ENCODE peak calls at places on chromosomes 1 and 21, in four cellular contexts. B is PC-3, Y is RWPE2, Q is upper lobe of right lung. W is an unnamed sample.
A peak's percentile ranks its signal among the peaks of the same experiment; 100 is the strongest.

GRCh38 chr21:39117571-39117970 is 65.7 kb downstream of the PSMG1 start:
- DNase-seq in B (no peak), Y (no peak), Q (no peak), W (no peak)

GRCh38 chr1:106675558-106675957 is 380.9 kb upstream of the PRMT6 start:
- DNase-seq in B (peak; percentile 21), Y (no peak), Q (no peak), W (no peak)

GRCh38 chr1:86429830-86430229 is 5.9 kb downstream of the CLCA2 start:
- DNase-seq in B (peak; percentile 94), Y (no peak), Q (no peak), W (no peak)

GRCh38 chr21:38379171-38379570 is 119.1 kb downstream of the ERG start:
- DNase-seq in B (no peak), Y (no peak), Q (no peak), W (no peak)

GRCh38 chr1:239387304-239388231 is 1.2 kb downstream of the CHRM3 start:
- DNase-seq in B (peak; percentile 33), Y (no peak), Q (no peak), W (peak; percentile 52)

GRCh38 chr1:168697376-168697775 is 31.6 kb downstream of the DPT start:
- DNase-seq in B (no peak), Y (no peak), Q (no peak), W (no peak)

GRCh38 chr1:64183985-64184440 is 19.4 kb upstream of the UBE2U start:
- DNase-seq in B (peak; percentile 98), Y (no peak), Q (no peak), W (no peak)

GRCh38 chr1:40421694-40422384 is 28.4 kb upstream of the ZFP69B start:
- DNase-seq in B (peak; percentile 55), Y (no peak), Q (no peak), W (no peak)

GRCh38 chr1:242735323-242735722 is 210.8 kb upstream of the PLD5 start:
- DNase-seq in B (no peak), Y (no peak), Q (no peak), W (no peak)

GRCh38 chr1:111822138-111822537 is 66.4 kb downstream of the DDX20 start:
- DNase-seq in B (no peak), Y (no peak), Q (no peak), W (no peak)

GRCh38 chr1:166490437-166490784 is 323.6 kb upstream of the FAM78B start:
- DNase-seq in B (no peak), Y (no peak), Q (no peak), W (no peak)

GRCh38 chr21:21200103-21200938 is 202.1 kb downstream of the NCAM2 start:
- DNase-seq in B (peak; percentile 85), Y (peak; percentile 61), Q (no peak), W (peak; percentile 29)

GRCh38 chr1:17966341-17966740 is 141.3 kb upstream of the IGSF21 start:
- DNase-seq in B (no peak), Y (no peak), Q (no peak), W (no peak)

GRCh38 chr1:25217598-25218232 is 14.6 kb downstream of the SYF2 start:
- DNase-seq in B (no peak), Y (no peak), Q (no peak), W (no peak)

GRCh38 chr1:201737350-201738060 is 91.5 kb upstream of the IPO9 start:
- DNase-seq in B (no peak), Y (no peak), Q (no peak), W (no peak)

GRCh38 chr1:201268604-201269151 is 14.6 kb upstream of the PKP1 start:
- DNase-seq in B (peak; percentile 89), Y (peak; percentile 45), Q (no peak), W (no peak)

GRCh38 chr1:64378826-64379225 is 91.1 kb upstream of the CACHD1 start:
- DNase-seq in B (no peak), Y (no peak), Q (no peak), W (no peak)

GRCh38 chr1:1091344-1092148 is 17.4 kb upstream of the RNF223 start:
- DNase-seq in B (no peak), Y (no peak), Q (peak; percentile 61), W (no peak)

GRCh38 chr1:9869831-9870251 is 40.2 kb downstream of the CTNNBIP1 start:
- DNase-seq in B (no peak), Y (no peak), Q (no peak), W (no peak)

DNA sequence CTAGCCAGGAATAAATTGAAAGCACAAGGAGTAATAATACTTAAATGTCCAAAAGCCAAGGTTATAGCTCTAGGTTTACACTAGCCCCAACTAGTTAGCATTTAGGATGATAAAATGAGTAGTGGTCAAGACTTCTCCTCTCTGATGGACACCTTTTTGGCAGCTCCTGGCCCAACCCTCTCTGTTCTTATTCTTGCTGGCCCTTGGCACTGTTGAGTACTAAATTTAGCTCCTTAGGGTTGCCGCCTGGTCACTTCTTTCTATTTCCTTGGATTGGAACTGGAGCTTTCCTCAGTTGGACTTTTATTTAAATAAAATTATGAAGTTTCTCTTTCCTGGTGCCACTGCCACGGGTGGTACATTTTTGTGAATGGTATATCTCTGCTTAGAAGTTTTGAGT is 28.3 kb downstream of the ARID1A start:
- DNase-seq in B (no peak), Y (no peak), Q (no peak), W (no peak)
- H3K4me3 ChIP-seq in B (no peak overlapping the region), Y (no peak overlapping the region), Q (no peak overlapping the region), W (no peak overlapping the region)

DNA sequence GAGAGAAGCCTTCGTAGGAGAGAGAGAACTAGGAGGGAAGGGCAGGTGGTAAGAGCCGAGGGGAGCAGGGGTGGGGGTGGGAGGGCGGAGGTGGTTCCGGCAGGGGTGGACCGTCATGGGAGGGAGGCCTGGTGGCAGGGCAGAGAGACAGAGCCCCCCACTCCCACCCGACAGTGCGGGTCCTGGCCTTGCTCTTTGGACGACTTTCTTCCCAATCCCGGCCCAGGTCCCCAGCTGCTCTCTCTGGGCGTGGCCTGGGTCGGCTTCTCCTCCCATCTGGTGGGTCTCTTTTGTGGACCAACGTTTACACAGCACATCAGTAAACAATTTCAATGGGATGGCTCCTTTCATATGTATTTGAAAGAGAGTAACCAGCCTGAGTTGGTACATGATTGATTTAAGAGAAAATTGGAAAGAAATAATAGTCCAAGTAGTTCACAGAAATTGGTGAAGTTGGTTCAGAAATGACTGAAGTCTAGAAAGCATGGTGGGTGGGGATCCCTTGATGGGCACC is 56.9 kb downstream of the LDLRAD2 start:
- DNase-seq in B (no peak), Y (no peak), Q (no peak), W (no peak)
- H3K4me1 ChIP-seq in B (peaks cover 31% of the 10 kb centered on the region), Y (peaks cover 26% of the 10 kb centered on the region), Q (no peaks in the 10 kb centered on the region), W (peaks cover 2% of the 10 kb centered on the region)

DNA sequence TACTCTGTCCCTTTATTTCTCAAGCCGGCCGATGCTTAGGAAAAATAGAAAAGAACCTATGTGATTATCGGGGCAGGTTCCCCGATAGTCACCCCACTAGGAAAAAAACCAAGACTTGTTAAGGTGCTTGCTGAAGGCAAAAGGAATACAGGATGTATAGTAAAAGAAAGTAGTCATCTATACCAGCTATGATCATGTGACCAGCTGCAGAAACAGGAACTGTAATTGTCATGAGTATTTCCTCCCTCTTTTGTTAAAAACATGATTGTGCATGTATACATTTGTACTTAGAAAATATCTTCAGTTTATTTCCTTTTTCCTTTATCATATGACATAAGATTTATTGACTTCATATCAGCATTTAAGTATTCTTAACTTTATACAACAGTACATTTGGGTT is 30.5 kb downstream of the PIGK start:
- DNase-seq in B (no peak), Y (no peak), Q (no peak), W (no peak)
- H3K4me3 ChIP-seq in B (no peak overlapping the region), Y (no peak overlapping the region), Q (no peak overlapping the region), W (no peak overlapping the region)

DNA sequence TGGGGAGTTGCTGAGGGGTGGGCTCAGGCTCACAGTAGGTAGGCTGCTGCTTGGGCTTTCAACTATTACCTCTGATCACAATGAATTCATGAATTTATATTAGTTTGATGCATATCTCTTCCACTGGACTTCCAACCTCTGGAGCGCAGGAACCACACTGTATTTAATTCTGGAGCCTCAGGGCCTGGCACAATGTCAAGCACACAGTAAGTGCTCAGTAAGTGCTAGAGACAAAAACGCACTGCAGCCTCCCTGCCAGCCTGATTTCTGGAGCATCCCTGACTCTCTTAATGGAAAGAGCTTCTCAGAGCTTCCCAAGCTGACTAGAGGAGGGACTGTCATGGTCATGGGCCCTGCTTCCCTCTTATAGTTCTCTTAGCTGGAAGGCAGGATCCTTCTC is 33.8 kb downstream of the NUAK2 start:
- DNase-seq in B (no peak), Y (no peak), Q (no peak), W (no peak)
- H3K4me1 ChIP-seq in B (peaks cover 42% of the 10 kb centered on the region), Y (peaks cover 23% of the 10 kb centered on the region), Q (peaks cover 44% of the 10 kb centered on the region), W (peaks cover 17% of the 10 kb centered on the region)

DNA sequence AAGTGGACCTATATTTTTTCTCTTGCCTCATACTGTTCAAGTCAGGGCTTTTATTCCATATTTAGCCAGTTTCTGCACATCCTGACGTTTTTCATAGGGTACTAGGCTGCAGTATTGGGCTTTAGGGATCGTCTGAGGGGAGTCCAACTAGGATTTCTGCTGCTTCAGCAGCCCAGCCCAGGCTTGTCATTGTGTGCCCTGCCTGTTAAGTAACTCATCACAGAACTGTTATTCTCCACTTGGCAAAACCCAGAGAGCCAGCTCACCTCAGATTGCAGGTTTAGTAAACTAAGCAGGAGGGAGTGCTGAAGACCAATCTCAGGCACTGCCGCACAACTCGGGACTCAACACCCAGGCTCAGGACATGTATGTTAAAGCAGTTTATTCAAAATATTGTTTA is 2.8 kb downstream of the GALNT2 start:
- DNase-seq in B (peak; percentile 66), Y (no peak), Q (peak; percentile 12), W (no peak)
- H3K4me3 ChIP-seq in B (peak overlapping the region; percentile 84), Y (no peak overlapping the region), Q (no peak overlapping the region), W (no peak overlapping the region)

GRCh38 chr21:36803051-36803709 is 104.3 kb downstream of the SIM2 start:
- DNase-seq in B (no peak), Y (no peak), Q (no peak), W (no peak)

GRCh38 chr21:36804867-36805611 is 106.1 kb downstream of the SIM2 start:
- DNase-seq in B (no peak), Y (no peak), Q (no peak), W (no peak)

GRCh38 chr21:36807421-36808004 is 108.6 kb downstream of the SIM2 start:
- DNase-seq in B (no peak), Y (no peak), Q (no peak), W (no peak)

GRCh38 chr21:36803801-36804452 is 105.0 kb downstream of the SIM2 start:
- DNase-seq in B (no peak), Y (no peak), Q (no peak), W (no peak)

DNA sequence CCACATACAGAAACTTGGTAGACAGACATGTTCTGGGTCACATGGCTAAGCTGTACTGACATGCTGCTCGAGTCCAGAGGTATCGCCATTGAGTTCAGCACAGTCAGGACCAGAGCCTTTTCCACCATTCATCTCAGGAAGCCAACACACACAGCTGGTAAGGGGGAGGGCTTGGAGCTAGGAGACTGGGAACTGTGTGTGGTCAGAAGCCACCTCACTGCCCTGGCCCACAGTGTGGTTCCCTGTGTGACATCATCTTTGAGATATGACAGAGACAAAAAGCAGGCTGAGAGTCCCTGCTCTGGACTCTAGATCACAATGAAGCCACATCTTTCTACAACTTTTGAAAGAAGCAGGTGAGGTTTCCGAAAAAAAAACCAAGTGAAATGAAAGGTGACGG is 107.2 kb downstream of the SIM2 start:
- DNase-seq in B (no peak), Y (no peak), Q (no peak), W (no peak)
- H3K4me1 ChIP-seq in B (no peaks in the 10 kb centered on the region), Y (no peaks in the 10 kb centered on the region), Q (no peaks in the 10 kb centered on the region), W (no peaks in the 10 kb centered on the region)

W was measured in mucosa of descending colon.